ENCODE peak calls at places on chromosomes 7 and 10, in nine cellular contexts. H is IMR-90, I is left ventricle myocardium inferior, J is epithelial cell of proximal tubule, O is adrenal gland, E is psoas muscle, B is fibroblast of pulmonary artery, T is progenitor cell of endocrine pancreas, F is dorsolateral prefrontal cortex. W is an unnamed sample.

GRCh38 chr10:129926066-129927055 is 37.7 kb downstream of the EBF3 start:
- DNase-seq in H (no peak), I (no peak), J (no peak), O (no peak), E (no peak), B (no peak), T (no peak), F (no peak), W (no peak)

GRCh38 chr10:108560488-108560887 is 1362.8 kb downstream of the XPNPEP1 start:
- DNase-seq in H (no peak), I (no peak), J (no peak), O (no peak), E (no peak), B (no peak), T (no peak), F (no peak), W (no peak)

GRCh38 chr10:28875535-28876208 is 198.4 kb downstream of the BAMBI start:
- DNase-seq in H (peak), I (no peak), J (peak), O (no peak), E (no peak), B (peak), T (no peak), F (no peak), W (no peak)

GRCh38 chr10:80444646-80445319 is 9.3 kb upstream of the TSPAN14 start:
- DNase-seq in H (peak), I (peak), J (no peak), O (peak), E (peak), B (peak), T (no peak), F (peak), W (peak)

GRCh38 chr7:153433223-153433622 is 619.0 kb upstream of the DPP6 start:
- DNase-seq in H (no peak), I (no peak), J (no peak), O (no peak), E (no peak), B (no peak), T (no peak), F (no peak), W (no peak)

GRCh38 chr10:110843031-110843430 is 28.7 kb upstream of the PDCD4 start:
- DNase-seq in H (no peak), I (no peak), J (no peak), O (no peak), E (no peak), B (no peak), T (no peak), F (no peak), W (peak)

GRCh38 chr7:135012229-135012628 is 25.9 kb downstream of the AGBL3 start:
- DNase-seq in H (no peak), I (no peak), J (no peak), O (no peak), E (no peak), B (no peak), T (no peak), F (no peak), W (no peak)

GRCh38 chr7:112869111-112869774 is 79.0 kb upstream of the TMEM168 start:
- DNase-seq in H (peak), I (no peak), J (no peak), O (peak), E (no peak), B (peak), T (no peak), F (no peak), W (peak)

GRCh38 chr7:67625257-67625713 is 628.7 kb downstream of the TYW1 start:
- DNase-seq in H (peak), I (peak), J (no peak), O (peak), E (peak), B (peak), T (peak), F (peak), W (no peak)

GRCh38 chr10:50260791-50261281 is 9.5 kb upstream of the ASAH2 start:
- DNase-seq in H (peak), I (no peak), J (peak), O (no peak), E (no peak), B (no peak), T (no peak), F (no peak), W (no peak)

GRCh38 chr10:79293841-79294705 is 53.2 kb upstream of the PPIF start:
- DNase-seq in H (peak), I (no peak), J (no peak), O (no peak), E (no peak), B (peak), T (no peak), F (no peak), W (peak)

GRCh38 chr7:101681170-101682007 is 52.3 kb upstream of the MYL10 start:
- DNase-seq in H (peak), I (peak), J (peak), O (peak), E (peak), B (peak), T (no peak), F (no peak), W (no peak)

GRCh38 chr7:5689118-5689517 is 92.3 kb downstream of the RNF216 start:
- DNase-seq in H (peak), I (no peak), J (no peak), O (no peak), E (no peak), B (peak), T (no peak), F (no peak), W (no peak)

DNA sequence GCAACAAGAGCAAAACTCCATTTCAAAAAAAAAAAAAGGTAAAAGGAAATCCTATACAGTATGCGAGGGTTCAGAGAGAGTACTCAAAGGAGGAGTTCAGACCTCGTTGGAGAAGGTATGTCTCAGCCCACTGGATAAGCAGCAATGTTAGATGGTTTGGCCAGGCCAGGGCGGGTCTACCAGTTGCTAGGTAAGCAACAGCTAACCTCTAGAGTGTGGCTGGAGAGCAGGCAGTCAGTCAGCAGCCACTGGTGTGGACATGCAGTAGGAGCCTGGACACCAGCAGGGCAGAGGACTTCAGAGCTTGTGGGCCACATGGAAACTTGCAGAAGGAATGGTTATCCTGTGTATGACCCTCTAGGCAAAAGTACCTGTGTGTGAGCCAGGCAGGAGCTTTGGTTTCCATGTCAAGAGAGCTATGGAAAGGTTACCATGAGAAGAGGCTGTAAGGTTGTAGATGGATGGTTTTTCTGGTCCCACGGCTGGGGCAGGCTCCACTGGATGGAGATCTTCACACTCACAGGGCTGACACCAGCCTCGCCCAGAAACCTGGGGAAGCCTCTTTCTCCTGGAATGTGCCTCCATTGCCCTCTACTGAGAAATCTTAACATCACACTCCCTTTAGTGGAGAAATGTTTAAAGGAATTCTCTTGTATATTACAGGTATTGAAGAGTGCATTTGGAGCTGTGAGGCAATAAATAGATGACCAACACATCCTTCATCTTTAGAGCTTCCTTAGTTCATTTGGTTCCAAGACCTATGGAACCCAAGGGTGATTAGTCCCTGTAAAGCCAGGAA is 63.6 kb downstream of the CCDC186 start:
- DNase-seq in H (no peak), I (no peak), J (no peak), O (no peak), E (no peak), B (no peak), T (no peak), F (no peak), W (no peak)
- TF ChIP-seq CTCF in H (peak), I (peak), J (peak), O (no peak), E (no peak), B (peak), T (peak), F (no peak), W (no peak)

GRCh38 chr10:100100651-100101525 is 19.2 kb upstream of the CPN1 start:
- DNase-seq in H (peak), I (no peak), J (peak), O (no peak), E (no peak), B (peak), T (no peak), F (no peak), W (no peak)
- TF ChIP-seq CTCF in H (peak), I (no peak), J (peak), O (no peak), E (no peak), B (peak), T (peak), F (no peak), W (no peak)

GRCh38 chr10:32207544-32207943 is 139.4 kb downstream of the EPC1 start:
- DNase-seq in H (peak), I (peak), J (no peak), O (peak), E (peak), B (peak), T (peak), F (no peak), W (peak)
- TF ChIP-seq CTCF in H (peak), I (peak), J (peak), O (peak), E (peak), B (peak), T (peak), F (peak), W (peak)

GRCh38 chr7:95632609-95633008 is 36.3 kb upstream of the PDK4 start:
- DNase-seq in H (peak), I (no peak), J (no peak), O (no peak), E (no peak), B (peak), T (no peak), F (no peak), W (no peak)
- TF ChIP-seq CTCF in H (no peak), I (no peak), J (no peak), O (no peak), E (no peak), B (no peak), T (no peak), F (no peak), W (no peak)

DNA sequence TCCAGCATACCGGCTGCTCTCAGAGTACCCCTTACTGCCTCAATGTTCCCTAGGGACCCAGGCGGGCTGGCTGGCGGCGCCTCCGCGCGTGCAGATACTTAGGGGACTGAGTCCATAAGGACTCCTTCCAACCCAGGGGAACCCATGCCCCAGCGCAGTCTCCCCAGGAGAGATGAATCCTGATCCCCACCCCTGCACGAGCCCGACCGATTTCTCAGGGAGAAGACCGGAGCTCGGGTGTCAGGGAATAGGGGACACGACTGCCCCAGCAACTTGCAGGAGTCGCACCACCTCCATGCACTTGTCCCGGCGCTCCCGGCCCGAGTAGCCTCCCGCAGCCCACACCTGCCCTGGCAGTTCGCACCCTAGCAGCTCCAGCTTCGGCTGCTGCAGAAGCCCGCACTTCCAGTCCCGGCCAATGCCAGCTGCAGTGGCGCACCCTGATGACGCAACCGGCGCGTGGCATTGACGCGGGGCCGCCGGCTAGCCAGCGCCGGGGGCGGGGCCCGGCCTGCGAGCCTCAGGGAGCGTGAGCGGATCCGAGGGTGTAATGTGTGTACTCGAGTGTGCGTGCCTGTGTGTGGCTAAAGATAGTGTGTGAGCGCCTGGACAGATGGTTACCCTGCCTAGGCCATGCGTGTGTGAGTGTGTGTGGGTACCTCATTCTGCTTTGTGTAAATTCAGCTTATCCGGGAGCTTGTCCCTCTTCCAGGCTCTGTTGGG is at the start of gene GPAM:
- DNase-seq in H (peak), I (peak), J (peak), O (peak), E (peak), B (peak), T (peak), F (peak), W (peak)
- TF ChIP-seq CTCF in H (no peak), I (no peak), J (no peak), O (peak), E (no peak), B (no peak), T (no peak), F (no peak), W (no peak)

GRCh38 chr7:1419688-1420087 is 39.6 kb downstream of the MICALL2 start:
- DNase-seq in H (no peak), I (no peak), J (no peak), O (no peak), E (no peak), B (no peak), T (no peak), F (no peak), W (no peak)
- TF ChIP-seq CTCF in H (no peak), I (no peak), J (no peak), O (no peak), E (no peak), B (no peak), T (peak), F (no peak), W (no peak)

GRCh38 chr7:75884401-75884800 is 5.6 kb downstream of the RHBDD2 start:
- DNase-seq in H (no peak), I (no peak), J (no peak), O (no peak), E (no peak), B (no peak), T (no peak), F (no peak), W (no peak)

GRCh38 chr7:75878769-75879596 is at the start of gene RHBDD2:
- DNase-seq in H (peak), I (peak), J (peak), O (peak), E (peak), B (peak), T (peak), F (peak), W (peak)

GRCh38 chr7:75880242-75880641 is 1.4 kb downstream of the RHBDD2 start:
- DNase-seq in H (no peak), I (no peak), J (no peak), O (no peak), E (no peak), B (no peak), T (no peak), F (no peak), W (no peak)

GRCh38 chr7:75879771-75880184 is 944 bp downstream of the RHBDD2 start:
- DNase-seq in H (peak), I (no peak), J (no peak), O (peak), E (no peak), B (peak), T (no peak), F (no peak), W (no peak)

DNA sequence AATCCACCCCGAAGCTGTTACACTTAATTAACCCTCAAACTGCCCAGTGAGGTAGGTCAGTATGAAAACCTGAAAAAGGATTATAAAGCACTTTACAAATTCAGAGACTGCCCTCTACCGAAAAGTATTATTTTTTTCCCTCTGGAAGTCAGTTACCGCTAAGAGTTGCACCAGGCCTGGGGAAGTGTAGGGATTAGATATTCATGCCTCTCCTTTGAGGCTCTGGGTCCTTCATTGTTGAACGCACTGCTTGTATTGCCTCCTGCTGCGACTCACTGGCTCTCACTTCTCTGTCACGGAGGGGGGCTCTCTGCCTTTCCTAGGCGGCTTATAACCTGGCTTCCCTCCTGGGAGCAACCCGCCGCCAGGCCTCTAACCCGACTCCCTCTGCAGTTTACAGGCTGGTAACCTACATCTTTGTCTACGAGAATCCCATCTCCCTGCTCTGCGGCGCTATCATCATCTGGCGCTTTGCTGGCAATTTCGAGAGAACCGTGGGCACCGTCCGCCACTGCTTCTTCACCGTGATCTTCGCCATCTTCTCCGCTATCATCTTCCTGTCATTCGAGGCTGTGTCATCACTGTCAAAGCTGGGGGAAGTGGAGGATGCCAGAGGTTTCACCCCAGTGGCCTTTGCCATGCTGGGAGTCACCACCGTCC is 2.7 kb downstream of the RHBDD2 start:
- DNase-seq in H (no peak), I (no peak), J (no peak), O (no peak), E (no peak), B (peak), T (no peak), F (no peak), W (no peak)
- TF ChIP-seq CTCF in H (no peak), I (no peak), J (no peak), O (no peak), E (no peak), B (peak), T (no peak), F (peak), W (no peak)

GRCh38 chr7:7765422-7765821 is 47.0 kb upstream of the RPA3 start:
- DNase-seq in H (no peak), I (no peak), J (no peak), O (no peak), E (no peak), B (no peak), T (no peak), F (no peak), W (no peak)

GRCh38 chr7:7761340-7761973 is 43.0 kb upstream of the RPA3 start:
- DNase-seq in H (peak), I (no peak), J (no peak), O (no peak), E (no peak), B (peak), T (no peak), F (no peak), W (no peak)

GRCh38 chr7:7761974-7762769 is 43.8 kb upstream of the RPA3 start:
- DNase-seq in H (peak), I (no peak), J (no peak), O (no peak), E (no peak), B (peak), T (no peak), F (no peak), W (no peak)

GRCh38 chr7:7766671-7767070 is 48.3 kb upstream of the RPA3 start:
- DNase-seq in H (peak), I (no peak), J (no peak), O (no peak), E (no peak), B (peak), T (no peak), F (no peak), W (no peak)

GRCh38 chr7:7764515-7765138 is 46.2 kb upstream of the RPA3 start:
- DNase-seq in H (no peak), I (no peak), J (no peak), O (no peak), E (no peak), B (no peak), T (no peak), F (no peak), W (no peak)
- TF ChIP-seq CTCF in H (no peak), I (no peak), J (no peak), O (no peak), E (no peak), B (no peak), T (no peak), F (no peak), W (no peak)

DNA sequence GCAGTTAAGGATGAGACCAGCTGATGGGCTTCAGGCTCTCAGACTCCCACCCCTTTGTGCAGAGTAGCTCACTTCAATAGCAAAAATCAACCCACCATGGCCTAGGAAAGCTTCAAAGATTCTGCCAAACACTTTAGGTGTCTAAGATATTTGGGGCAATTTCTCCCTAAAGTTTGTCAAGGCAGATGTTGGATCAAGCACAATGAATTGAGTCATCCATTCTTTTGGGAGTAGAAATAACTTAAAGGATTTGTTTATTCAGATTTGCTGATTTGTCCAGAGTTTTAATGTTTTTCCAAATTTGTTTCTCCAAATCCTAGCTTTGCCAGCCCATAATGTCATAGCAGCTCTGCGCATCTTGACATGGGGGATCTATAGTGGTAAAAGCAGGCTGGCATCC is 855.1 kb downstream of the LRMDA start:
- DNase-seq in H (peak), I (no peak), J (no peak), O (no peak), E (no peak), B (no peak), T (no peak), F (no peak), W (no peak)
- TF ChIP-seq CTCF in H (no peak), I (no peak), J (no peak), O (no peak), E (no peak), B (no peak), T (no peak), F (no peak), W (no peak)

DNA sequence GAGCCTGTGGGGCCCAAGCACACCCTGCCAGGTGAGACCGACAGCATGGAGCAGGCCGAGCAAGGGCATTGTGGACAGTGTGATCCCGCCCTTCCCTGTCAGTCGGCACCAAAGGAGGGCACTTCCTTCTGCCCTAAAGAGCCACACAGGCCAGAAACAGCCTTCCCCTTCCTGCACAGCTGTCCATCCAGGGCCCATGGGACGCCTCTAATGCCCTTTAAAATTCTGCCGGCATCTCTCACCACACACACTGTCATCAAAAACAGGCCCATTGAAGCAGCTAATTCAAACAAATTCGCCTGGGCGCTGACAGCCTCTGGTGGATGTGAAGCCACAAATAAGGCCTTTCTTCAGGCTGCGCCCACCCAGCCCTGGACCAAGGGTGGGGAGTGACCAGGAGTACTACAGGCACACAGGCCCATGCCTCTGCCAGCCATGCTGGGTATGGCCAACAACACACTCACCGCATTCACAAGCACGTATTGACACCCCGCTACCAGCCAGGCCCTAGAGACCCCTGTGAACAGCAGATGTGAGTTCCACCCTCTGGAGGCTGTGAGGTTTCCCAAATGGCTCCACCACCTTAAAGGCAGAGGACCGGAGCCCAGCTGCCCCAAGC is 54.6 kb downstream of the SLIT1 start:
- DNase-seq in H (no peak), I (no peak), J (no peak), O (no peak), E (no peak), B (no peak), T (no peak), F (no peak), W (no peak)
- TF ChIP-seq CTCF in H (no peak), I (no peak), J (no peak), O (no peak), E (no peak), B (no peak), T (no peak), F (no peak), W (no peak)